ENCODE peak calls at places on chromosome 16, in five cellular contexts. F, B, O, P and W are unnamed samples.

GRCh38 chr16:87180069-87180468 is 137.1 kb downstream of the C16orf95 start:
- DNase-seq in P (no peak), O (no peak), B (no peak), F (no peak), W (peak; percentile 42)

GRCh38 chr16:71746442-71747046 is 22.0 kb upstream of the PHLPP2 start:
- DNase-seq in B (no peak), F (no peak), O (peak; percentile 29), P (no peak), W (peak; percentile 34)

GRCh38 chr16:8758022-8758421 is 39.4 kb downstream of the TMEM186 start:
- DNase-seq in P (no peak), B (no peak), O (no peak), F (no peak), W (no peak)

GRCh38 chr16:11047939-11048500 is 103.7 kb downstream of the CLEC16A start:
- DNase-seq in O (no peak), P (no peak), F (no peak), B (no peak), W (no peak)

GRCh38 chr16:80007216-80007615 is 406.7 kb upstream of the MAF start:
- DNase-seq in P (no peak), F (no peak), B (no peak), O (no peak), W (no peak)

GRCh38 chr16:1097800-1098199 is 1.8 kb upstream of the C1QTNF8 start:
- DNase-seq in P (peak; percentile 87), B (no peak), F (peak; percentile 96), O (no peak), W (no peak)

GRCh38 chr16:23420011-23420410 is 33.0 kb downstream of the COG7 start:
- DNase-seq in O (no peak), F (no peak), P (no peak), B (no peak), W (no peak)

GRCh38 chr16:15899538-15900100 is 11.2 kb upstream of the CEP20 start:
- DNase-seq in B (no peak), F (no peak), P (no peak), O (peak; percentile 98), W (peak; percentile 96)

GRCh38 chr16:78211951-78212350 is 112.5 kb downstream of the WWOX start:
- DNase-seq in F (no peak), O (peak; percentile 81), B (no peak), P (no peak), W (peak; percentile 82)

GRCh38 chr16:53100889-53101288 is 46.1 kb downstream of the CHD9 start:
- DNase-seq in O (no peak), F (no peak), B (no peak), P (no peak), W (no peak)

GRCh38 chr16:57041182-57042156 is 50.9 kb upstream of the CPNE2 start:
- DNase-seq in P (no peak), O (no peak), B (no peak), F (no peak), W (no peak)

GRCh38 chr16:22198547-22199293 is 7.4 kb upstream of the EEF2K start:
- DNase-seq in O (no peak), B (no peak), F (no peak), P (no peak), W (no peak)

GRCh38 chr16:472199-472504 is 46.7 kb downstream of the RAB11FIP3 start:
- DNase-seq in B (no peak), F (no peak), P (no peak), O (no peak), W (no peak)

GRCh38 chr16:51359141-51359960 is 208.3 kb upstream of the SALL1 start:
- DNase-seq in O (no peak), P (no peak), F (peak; percentile 29), B (peak; percentile 49), W (no peak)

GRCh38 chr16:72666267-72666666 is 381.7 kb downstream of the ZFHX3 start:
- DNase-seq in P (no peak), F (no peak), O (no peak), B (no peak), W (no peak)

GRCh38 chr16:53827741-53828140 is 123.8 kb downstream of the FTO start:
- DNase-seq in F (no peak), O (peak; percentile 69), P (no peak), B (no peak), W (no peak)

GRCh38 chr16:26818393-26818792 is 248.3 kb upstream of the C16orf82 start:
- DNase-seq in F (no peak), B (no peak), P (no peak), O (no peak), W (no peak)

GRCh38 chr16:14286381-14287230 is 215.5 kb downstream of the MRTFB start:
- DNase-seq in P (peak; percentile 48), O (no peak), B (no peak), F (peak; percentile 42), W (peak; percentile 19)

GRCh38 chr16:14285542-14286380 is 214.6 kb downstream of the MRTFB start:
- DNase-seq in F (peak; percentile 87), B (peak; percentile 92), O (peak; percentile 88), P (peak; percentile 91), W (peak; percentile 86)

GRCh38 chr16:14284930-14285541 is 213.9 kb downstream of the MRTFB start:
- DNase-seq in P (peak; percentile 56), B (no peak), O (no peak), F (peak; percentile 59), W (peak; percentile 53)

GRCh38 chr16:14291941-14292825 is 221.1 kb downstream of the MRTFB start:
- DNase-seq in O (no peak), B (no peak), F (no peak), P (peak; percentile 48), W (no peak)

DNA sequence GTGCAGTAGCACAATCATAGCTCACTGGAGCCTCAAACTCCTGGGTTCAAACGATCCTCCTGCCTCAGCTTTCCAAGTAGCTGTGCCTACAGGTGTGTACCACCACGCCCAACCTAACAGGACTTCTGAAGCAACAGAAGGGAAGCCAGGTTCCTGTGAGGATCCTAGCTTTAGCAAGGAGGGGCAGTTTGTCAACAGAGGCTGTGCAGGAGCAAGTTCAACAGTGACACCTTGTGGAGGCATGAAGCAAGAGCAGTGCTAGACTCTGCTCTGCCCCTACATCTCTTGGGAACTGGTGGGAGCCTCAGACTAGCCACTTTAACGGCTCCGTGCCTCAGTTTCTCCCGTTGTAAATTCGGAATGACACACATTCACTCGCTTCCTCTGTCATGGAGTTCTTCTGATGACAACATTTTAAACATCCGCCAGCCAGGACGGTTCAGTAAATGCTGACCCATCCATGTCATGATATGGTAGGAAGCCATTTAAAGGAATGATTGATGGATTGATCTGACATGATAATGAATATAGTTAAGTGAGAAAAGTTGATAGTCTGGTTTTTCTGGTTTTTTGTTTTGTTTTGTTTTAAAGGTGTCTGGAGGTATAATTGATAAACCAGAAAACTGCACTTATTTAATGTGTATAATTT is 218.7 kb downstream of the MRTFB start:
- DNase-seq in B (no peak), O (no peak), F (no peak), P (no peak), W (peak; percentile 32)
- TF ChIP-seq CTCF in B (no peak), O (peak; percentile 57), F (no peak), P (no peak), W (peak; percentile 33)

GRCh38 chr16:83903739-83904138 is 4.8 kb downstream of the MLYCD start:
- DNase-seq in F (peak; percentile 95), B (no peak), O (no peak), P (no peak), W (no peak)
- H3K27ac ChIP-seq in F (peak overlapping the region; percentile 97), B (no peak overlapping the region), O (no peak overlapping the region), P (no peak overlapping the region), W (no peak overlapping the region)

DNA sequence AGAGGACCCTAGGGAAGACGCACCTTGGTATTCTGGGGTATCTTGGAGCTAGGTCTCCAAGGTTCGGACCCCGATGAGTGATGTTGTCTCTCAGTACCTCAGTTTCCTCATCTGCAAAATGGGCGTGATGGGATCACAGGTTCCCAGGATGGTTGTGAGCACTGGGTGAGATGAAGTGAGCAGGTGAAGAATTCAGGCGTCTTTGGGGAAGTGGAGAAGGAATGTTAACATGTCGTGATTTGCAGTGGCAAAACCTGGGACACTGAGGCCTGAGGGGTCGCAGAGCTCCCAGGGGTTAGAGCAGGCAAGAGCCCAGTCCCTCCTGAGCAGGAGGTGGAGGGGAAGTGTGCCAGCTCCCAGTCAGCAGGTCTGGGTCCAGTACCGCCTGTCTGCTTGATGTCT is 215.1 kb upstream of the GSE1 start:
- DNase-seq in P (peak; percentile 15), B (peak; percentile 5), O (no peak), F (no peak), W (no peak)
- TF ChIP-seq CTCF in P (no peak), B (no peak), O (no peak), F (no peak), W (no peak)

DNA sequence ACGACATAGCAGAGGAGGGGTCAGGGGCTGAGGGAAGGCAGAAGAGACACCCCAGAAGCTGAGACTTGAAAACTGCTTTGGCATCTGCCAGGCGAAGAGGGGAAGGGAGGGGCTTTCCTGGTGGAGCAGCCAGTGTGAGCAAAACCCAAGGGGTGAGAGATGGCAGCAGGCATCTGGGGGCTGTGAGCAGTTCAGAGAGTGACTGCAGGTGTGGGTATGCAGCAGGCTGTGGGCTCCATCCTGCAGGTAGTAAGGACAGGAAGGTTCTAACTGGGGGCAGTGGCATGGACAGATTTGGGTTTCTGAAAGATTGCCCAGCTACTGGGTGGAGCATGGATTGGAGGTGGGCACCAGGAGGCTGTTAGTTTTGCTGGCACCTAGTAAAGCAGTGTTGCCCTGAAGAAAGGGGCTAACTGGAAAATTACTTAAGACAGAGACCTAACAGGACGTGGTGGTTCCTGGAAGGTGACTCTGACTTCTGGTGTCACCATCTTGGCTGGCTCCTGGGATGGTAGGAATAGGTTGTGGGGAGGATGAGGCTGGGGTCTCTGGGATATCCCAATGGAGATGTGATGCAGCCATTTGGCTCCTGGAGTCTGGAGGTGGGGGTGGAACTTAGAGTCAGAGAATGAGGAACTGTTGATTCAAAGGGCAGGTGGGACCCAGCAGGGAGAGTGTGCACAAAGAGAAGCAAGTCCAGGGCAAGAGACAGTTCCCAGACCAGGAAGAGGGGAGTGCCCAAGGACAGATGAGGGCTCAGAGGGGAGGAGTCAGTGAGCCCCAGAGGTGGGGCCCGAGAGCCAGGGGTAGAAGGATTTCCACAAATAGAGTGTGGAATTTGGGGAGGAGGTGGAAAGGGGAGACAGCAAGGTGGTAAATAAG is 11.2 kb downstream of the BCL7C start:
- DNase-seq in F (no peak), B (no peak), O (no peak), P (no peak), W (no peak)
- H3K27ac ChIP-seq in F (no peak overlapping the region), B (no peak overlapping the region), O (no peak overlapping the region), P (no peak overlapping the region), W (peak overlapping the region; percentile 43)

GRCh38 chr16:90019543-90020259 is 445 bp upstream of the DBNDD1 start:
- DNase-seq in P (no peak), B (no peak), F (no peak), O (no peak), W (no peak)
- TF ChIP-seq CTCF in P (no peak), B (peak; percentile 28), F (peak; percentile 8), O (no peak), W (peak; percentile 84)

GRCh38 chr16:67667817-67668494 is 1.3 kb downstream of the C16orf86 start:
- DNase-seq in P (peak; percentile 88), F (peak; percentile 90), O (peak; percentile 81), B (peak; percentile 67), W (peak; percentile 90)
- H3K27ac ChIP-seq in P (peak overlapping the region; percentile 95), F (peak overlapping the region; percentile 92), O (no peak overlapping the region), B (peak overlapping the region; percentile 95), W (peak overlapping the region; percentile 80)

DNA sequence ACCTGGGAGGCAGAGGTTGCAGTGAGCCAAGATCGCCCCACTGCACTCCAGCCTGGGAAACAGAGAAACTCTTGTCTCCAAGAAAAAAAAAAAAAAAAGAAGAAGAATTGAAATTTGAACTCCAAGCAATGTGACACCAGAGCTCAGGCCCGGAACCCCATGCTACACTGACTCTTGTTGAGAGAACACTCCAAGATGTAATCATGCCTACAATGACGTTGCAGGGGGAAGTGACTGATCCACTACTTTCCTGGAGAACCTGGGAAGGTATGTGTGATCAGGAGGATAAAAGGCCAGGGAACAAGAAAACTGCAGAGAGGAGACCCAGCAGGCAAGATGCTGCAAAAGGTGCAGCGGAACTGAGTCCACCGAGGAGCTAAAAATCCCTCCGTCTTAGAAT is 57.9 kb downstream of the ADCY9 start:
- DNase-seq in P (no peak), O (no peak), F (peak; percentile 56), B (no peak), W (no peak)
- TF ChIP-seq CTCF in P (no peak), O (no peak), F (no peak), B (no peak), W (no peak)